ENCODE peak calls at places on chromosomes 4 and X, in six cellular contexts. A is adrenal gland; K is spleen; H is CD4-positive, alpha-beta memory T cell; J is MM.1S; O is naive thymus-derived CD4-positive, alpha-beta T cell. T is an unnamed sample.

GRCh38 chrX:24777660-24778059 is 83.9 kb downstream of the POLA1 start:
- DNase-seq in A (no peak), K (no peak), H (no peak), J (peak; percentile 68), O (no peak), T (no peak)

GRCh38 chr4:156560701-156561100 is 410.9 kb downstream of the PDGFC start:
- DNase-seq in A (no peak), K (no peak), H (no peak), J (no peak), O (no peak), T (no peak)

GRCh38 chr4:53672873-53673272 is 81.6 kb upstream of the LNX1 start:
- DNase-seq in A (no peak), K (no peak), H (no peak), J (no peak), O (no peak), T (no peak)

GRCh38 chrX:70087857-70088256 is 25.6 kb downstream of the OTUD6A start:
- DNase-seq in A (no peak), K (no peak), H (no peak), J (no peak), O (no peak), T (no peak)

GRCh38 chrX:118226060-118226428 is 109.4 kb upstream of the KLHL13 start:
- DNase-seq in A (no peak), K (no peak), H (no peak), J (peak; percentile 40), O (no peak), T (no peak)

GRCh38 chrX:16999275-16999674 is 52.8 kb downstream of the REPS2 start:
- DNase-seq in A (no peak), K (no peak), H (no peak), J (no peak), O (no peak), T (no peak)

GRCh38 chr4:10917475-10918103 is 233.0 kb upstream of the CLNK start:
- DNase-seq in A (peak; percentile 49), K (no peak), H (no peak), J (no peak), O (no peak), T (no peak)

GRCh38 chr4:80307774-80308465 is 27.6 kb upstream of the CFAP299 start:
- DNase-seq in A (no peak), K (no peak), H (no peak), J (no peak), O (no peak), T (peak; percentile 66)

GRCh38 chr4:113849771-113850170 is 88.2 kb upstream of the CAMK2D start:
- DNase-seq in A (peak; percentile 24), K (no peak), H (no peak), J (no peak), O (no peak), T (no peak)

GRCh38 chrX:38798956-38799355 is 2.3 kb upstream of the MID1IP1 start:
- DNase-seq in A (no peak), K (no peak), H (no peak), J (no peak), O (no peak), T (no peak)

GRCh38 chr4:175290401-175290800 is 372.2 kb downstream of the ADAM29 start:
- DNase-seq in A (no peak), K (no peak), H (no peak), J (no peak), O (no peak), T (no peak)

GRCh38 chr4:184163813-184164212 is 53.9 kb downstream of the ENPP6 start:
- DNase-seq in A (peak; percentile 73), K (no peak), H (peak; percentile 4), J (no peak), O (no peak), T (peak; percentile 85)

GRCh38 chrX:69093960-69094935 is 71.0 kb downstream of the PJA1 start:
- DNase-seq in A (peak; percentile 46), K (peak; percentile 59), H (peak; percentile 23), J (no peak), O (peak; percentile 18), T (no peak)

GRCh38 chr4:39046243-39046642 is 14.0 kb upstream of the TMEM156 start:
- DNase-seq in A (peak; percentile 73), K (peak; percentile 77), H (no peak), J (no peak), O (no peak), T (no peak)

GRCh38 chr4:150230556-150230955 is 152.3 kb downstream of the DCLK2 start:
- DNase-seq in A (no peak), K (no peak), H (no peak), J (no peak), O (no peak), T (no peak)

GRCh38 chrX:46953597-46953996 is 41.4 kb downstream of the JADE3 start:
- DNase-seq in A (no peak), K (no peak), H (no peak), J (peak; percentile 27), O (no peak), T (no peak)

GRCh38 chr4:20386906-20387305 is 135.2 kb downstream of the SLIT2 start:
- DNase-seq in A (no peak), K (no peak), H (no peak), J (no peak), O (no peak), T (no peak)

GRCh38 chr4:153112071-153112460 is 92.2 kb upstream of the TRIM2 start:
- DNase-seq in A (no peak), K (no peak), H (peak; percentile 34), J (no peak), O (peak; percentile 70), T (no peak)

GRCh38 chrX:18992829-18993228 is 8.9 kb upstream of the PHKA2 start:
- DNase-seq in A (no peak), K (no peak), H (no peak), J (no peak), O (no peak), T (no peak)

GRCh38 chr4:88725986-88726385 is 28.4 kb upstream of the NAP1L5 start:
- DNase-seq in A (no peak), K (no peak), H (no peak), J (no peak), O (no peak), T (no peak)

GRCh38 chr4:162837679-162838078 is 329.0 kb downstream of the NAF1 start:
- DNase-seq in A (no peak), K (no peak), H (no peak), J (no peak), O (no peak), T (no peak)

GRCh38 chr4:52841707-52842456 is 20.2 kb upstream of the RASL11B start:
- DNase-seq in A (peak; percentile 62), K (no peak), H (no peak), J (no peak), O (no peak), T (no peak)

GRCh38 chr4:7124643-7125442 is 57.0 kb upstream of the GRPEL1 start:
- DNase-seq in A (peak; percentile 80), K (no peak), H (no peak), J (no peak), O (no peak), T (no peak)

GRCh38 chrX:21940356-21940829 is at the start of gene SMS:
- DNase-seq in A (peak; percentile 77), K (peak; percentile 89), H (peak; percentile 24), J (peak; percentile 43), O (peak; percentile 27), T (peak; percentile 92)

GRCh38 chr4:163815776-163816175 is 321.3 kb downstream of the TMA16 start:
- DNase-seq in A (no peak), K (no peak), H (no peak), J (peak; percentile 13), O (no peak), T (no peak)

GRCh38 chr4:187908079-187908501 is 87.5 kb upstream of the ZFP42 start:
- DNase-seq in A (no peak), K (no peak), H (no peak), J (no peak), O (no peak), T (no peak)

GRCh38 chr4:141702472-141703182 is 66.2 kb downstream of the IL15 start:
- DNase-seq in A (no peak), K (no peak), H (no peak), J (no peak), O (no peak), T (no peak)

GRCh38 chr4:79788884-79789283 is 284.1 kb downstream of the ANTXR2 start:
- DNase-seq in A (no peak), K (no peak), H (no peak), J (no peak), O (no peak), T (no peak)

GRCh38 chrX:48919947-48920712 is 1.3 kb upstream of the PIM2 start:
- DNase-seq in A (no peak), K (no peak), H (peak; percentile 65), J (no peak), O (peak; percentile 73), T (no peak)

GRCh38 chr4:5120067-5120466 is 68.8 kb downstream of the STK32B start:
- DNase-seq in A (no peak), K (no peak), H (no peak), J (no peak), O (no peak), T (no peak)

GRCh38 chr4:123811763-123812390 is 415.3 kb downstream of the SPRY1 start:
- DNase-seq in A (no peak), K (no peak), H (no peak), J (no peak), O (no peak), T (no peak)

GRCh38 chr4:86878640-86879039 is 13.6 kb downstream of the C4orf36 start:
- DNase-seq in A (no peak), K (no peak), H (no peak), J (no peak), O (no peak), T (no peak)

GRCh38 chr4:182208651-182209050 is 34.6 kb upstream of the TENM3 start:
- DNase-seq in A (no peak), K (no peak), H (no peak), J (no peak), O (no peak), T (no peak)

GRCh38 chrX:51892921-51893745 is at the start of gene MAGED1:
- DNase-seq in A (peak; percentile 92), K (peak; percentile 89), H (peak; percentile 67), J (peak; percentile 74), O (peak; percentile 80), T (peak; percentile 87)

GRCh38 chr4:78532046-78532445 is 19.5 kb upstream of the ANXA3 start:
- DNase-seq in A (no peak), K (no peak), H (no peak), J (no peak), O (no peak), T (no peak)

GRCh38 chrX:661154-661553 is 30.6 kb downstream of the SHOX start:
- DNase-seq in A (no peak), K (peak; percentile 42), H (no peak), J (no peak), O (no peak), T (no peak)
- H3K27ac ChIP-seq in A (no peak overlapping the region), K (no peak overlapping the region), H (no peak overlapping the region), J (no peak overlapping the region), O (no peak overlapping the region), T (no peak overlapping the region)

GRCh38 chr4:125322363-125322730 is 7.6 kb downstream of the FAT4 start:
- DNase-seq in A (no peak), K (no peak), H (no peak), J (no peak), O (no peak), T (no peak)
- H3K27ac ChIP-seq in A (peak overlapping the region; percentile 58), K (peak overlapping the region; percentile 23), H (no peak overlapping the region), J (no peak overlapping the region), O (no peak overlapping the region), T (no peak overlapping the region)

GRCh38 chrX:119467433-119467832 is 811 bp upstream of the SLC25A5 start:
- DNase-seq in A (no peak), K (no peak), H (no peak), J (no peak), O (no peak), T (no peak)
- H3K27ac ChIP-seq in A (no peak overlapping the region), K (peak overlapping the region; percentile 96), H (peak overlapping the region; percentile 93), J (no peak overlapping the region), O (no peak overlapping the region), T (no peak overlapping the region)

GRCh38 chr4:169410839-169411770 is 140.3 kb upstream of the SH3RF1 start:
- DNase-seq in A (peak; percentile 41), K (no peak), H (peak; percentile 69), J (peak; percentile 90), O (peak; percentile 79), T (no peak)
- H3K27ac ChIP-seq in A (no peak overlapping the region), K (no peak overlapping the region), H (no peak overlapping the region), J (peak overlapping the region; percentile 62), O (peak overlapping the region; percentile 18), T (no peak overlapping the region)